ENCODE peak calls at places on chromosome 5, in nine cellular contexts. M is AG04450, J is cardiac fibroblast, D is cardiac muscle cell, H is DND-41, K is endothelial cell, W is NB4, F is AG04449, T is glutamatergic neuron. U is an unnamed sample.

GRCh38 chr5:153276151-153276550 is 214.3 kb upstream of the GRIA1 start:
- DNase-seq in H (peak; percentile 55), T (no peak), K (peak; percentile 72), J (peak; percentile 57), W (peak; percentile 47), D (peak; percentile 89), M (no peak), F (no peak), U (peak; percentile 70)

GRCh38 chr5:40221796-40222195 is 457.9 kb upstream of the PTGER4 start:
- DNase-seq in M (no peak), J (peak; percentile 96), D (no peak), W (no peak), T (no peak), H (no peak), K (no peak), F (peak; percentile 57), U (no peak)

GRCh38 chr5:20000416-20000815 is 12.4 kb upstream of the CDH18 start:
- DNase-seq in J (no peak), H (no peak), M (no peak), F (no peak), T (no peak), K (no peak), W (no peak), D (no peak), U (no peak)

GRCh38 chr5:15346738-15347137 is 153.2 kb upstream of the FBXL7 start:
- DNase-seq in K (no peak), W (no peak), F (no peak), H (no peak), J (no peak), T (no peak), D (no peak), M (no peak), U (no peak)

GRCh38 chr5:53425598-53426516 is 54.6 kb upstream of the FST start:
- DNase-seq in D (peak; percentile 64), F (no peak), T (peak; percentile 63), M (no peak), H (peak; percentile 50), W (peak; percentile 56), K (peak; percentile 63), J (no peak), U (peak; percentile 58)

GRCh38 chr5:181205402-181205734 is 372 bp upstream of the TRIM7 start:
- DNase-seq in H (no peak), J (no peak), W (no peak), K (no peak), F (no peak), M (no peak), T (no peak), D (peak; percentile 32), U (no peak)

GRCh38 chr5:163503106-163504090 is 2.0 kb upstream of the MAT2B start:
- DNase-seq in T (peak; percentile 39), J (peak; percentile 75), M (no peak), D (peak; percentile 79), W (peak; percentile 90), H (peak; percentile 66), F (no peak), K (peak; percentile 51), U (peak; percentile 62)

GRCh38 chr5:123474238-123474637 is 37.7 kb upstream of the CSNK1G3 start:
- DNase-seq in W (no peak), K (no peak), J (no peak), D (no peak), T (no peak), H (no peak), F (no peak), M (no peak), U (no peak)

GRCh38 chr5:180607861-180608571 is 16.7 kb upstream of the SCGB3A1 start:
- DNase-seq in M (no peak), H (no peak), T (no peak), K (no peak), D (peak; percentile 55), J (no peak), F (no peak), W (no peak), U (no peak)

GRCh38 chr5:34007116-34007674 is 655 bp downstream of the AMACR start:
- DNase-seq in K (no peak), W (peak; percentile 15), F (no peak), T (no peak), J (peak; percentile 23), M (no peak), D (peak; percentile 20), H (no peak), U (no peak)

GRCh38 chr5:146051678-146052077 is 53.7 kb downstream of the PLAC8L1 start:
- DNase-seq in K (no peak), M (peak; percentile 37), D (no peak), T (no peak), W (no peak), F (peak; percentile 53), J (peak; percentile 53), H (no peak), U (no peak)

GRCh38 chr5:117769877-117770276 is 1195.3 kb upstream of the SEMA6A start:
- DNase-seq in W (no peak), T (no peak), J (no peak), M (no peak), F (no peak), K (no peak), D (no peak), H (no peak), U (no peak)

GRCh38 chr5:78647838-78648358 is 674 bp downstream of the LHFPL2 start:
- DNase-seq in J (no peak), W (no peak), T (no peak), F (no peak), M (no peak), H (no peak), D (peak; percentile 66), K (peak; percentile 59), U (peak; percentile 51)

GRCh38 chr5:58207076-58207475 is 252.8 kb downstream of the PLK2 start:
- DNase-seq in F (no peak), T (no peak), H (no peak), W (no peak), M (no peak), D (no peak), J (no peak), K (no peak), U (no peak)

GRCh38 chr5:111656580-111656979 is 100.4 kb downstream of the NREP start:
- DNase-seq in J (no peak), K (no peak), D (no peak), F (no peak), T (no peak), W (no peak), H (no peak), M (no peak), U (no peak)
- TF ChIP-seq CTCF in J (no peak), K (no peak), D (no peak), F (no peak), T (no peak), W (no peak), H (no peak), M (no peak), U (no peak)

DNA sequence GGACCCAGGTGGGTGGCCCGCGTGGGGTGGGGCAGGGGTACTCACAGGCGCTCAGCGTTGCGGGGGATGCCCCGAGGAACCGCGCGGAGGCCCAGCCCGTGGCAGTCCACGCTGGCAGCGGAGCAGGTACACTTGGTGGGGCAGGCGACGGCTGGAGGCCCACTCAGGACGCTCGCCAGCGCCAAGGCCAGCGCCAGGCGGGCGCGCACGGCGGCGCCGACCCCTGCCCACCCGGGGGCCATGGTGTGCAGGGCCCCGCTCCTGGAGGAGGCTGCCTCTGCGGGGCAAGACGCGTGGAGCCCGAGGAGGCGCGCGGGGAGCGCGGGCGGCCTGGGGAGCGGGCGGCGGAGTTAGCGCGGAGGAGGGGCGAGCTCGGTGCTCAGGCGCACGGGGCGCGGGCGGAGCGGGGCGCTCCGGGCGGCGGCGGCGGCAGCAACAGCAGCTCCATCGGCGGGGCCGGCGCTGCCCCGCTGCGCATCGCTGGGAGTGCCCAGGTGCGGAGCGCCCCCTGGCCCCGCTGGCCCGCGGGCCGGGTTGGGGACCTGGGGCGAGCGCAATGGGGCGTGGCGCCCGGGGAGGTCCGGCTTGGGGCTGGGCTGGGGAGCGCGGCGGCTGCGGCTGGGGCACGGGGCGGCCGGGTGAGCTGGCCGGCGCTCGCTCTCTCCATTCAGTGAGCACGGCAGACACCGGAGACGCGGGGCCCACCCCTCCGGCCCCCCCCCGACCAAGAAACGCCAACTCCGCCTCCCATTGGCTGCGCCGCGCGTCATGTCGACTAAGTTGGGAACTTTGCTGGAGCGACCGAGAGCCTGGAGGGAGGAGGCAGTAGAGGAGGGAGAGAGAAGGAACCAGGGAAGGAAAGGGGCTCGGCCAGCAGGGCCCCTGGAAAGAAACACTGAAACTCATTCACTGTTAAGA is at the start of gene SLIT3:
- DNase-seq in F (peak; percentile 42), T (peak; percentile 54), K (peak; percentile 54), W (no peak), D (peak; percentile 93), H (no peak), J (peak; percentile 68), M (no peak), U (peak; percentile 30)
- TF ChIP-seq CTCF in F (no peak), T (no peak), K (no peak), W (no peak), D (no peak), H (no peak), J (no peak), M (no peak), U (peak; percentile 20)

GRCh38 chr5:165459232-165459631 is 1953.8 kb downstream of the MAT2B start:
- DNase-seq in T (no peak), W (no peak), F (no peak), M (no peak), H (no peak), J (no peak), K (no peak), D (no peak), U (no peak)

GRCh38 chr5:165460911-165461310 is 1955.5 kb downstream of the MAT2B start:
- DNase-seq in J (no peak), M (no peak), K (no peak), D (no peak), T (no peak), F (no peak), W (no peak), H (no peak), U (no peak)

DNA sequence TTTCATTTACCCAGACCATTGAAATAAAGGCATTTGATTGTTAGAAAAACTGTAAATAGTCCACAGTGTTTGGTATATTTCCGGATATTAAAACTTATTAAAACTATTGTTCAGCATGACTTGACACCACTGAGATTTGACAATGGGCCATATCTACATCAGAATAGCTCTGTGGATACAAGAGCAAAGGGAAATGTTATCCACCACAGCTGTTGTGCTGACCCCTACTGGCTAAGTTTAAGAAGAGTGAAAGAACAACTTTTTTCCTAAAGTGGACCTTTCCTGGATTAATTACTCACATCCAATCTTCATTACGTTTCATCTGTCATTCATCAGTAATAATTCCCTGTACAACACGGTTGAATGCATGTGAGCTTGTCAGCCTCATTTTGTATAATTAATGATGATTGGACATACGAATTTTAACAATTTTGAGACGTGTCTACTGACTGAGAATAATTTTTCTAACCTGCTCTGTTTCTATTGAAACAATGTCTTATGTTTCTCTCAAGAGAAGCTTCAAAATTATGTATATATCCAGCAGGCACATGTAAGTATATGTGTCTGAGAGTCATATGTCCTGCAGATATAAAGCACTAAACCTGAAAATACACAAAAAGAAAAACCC is 1952.5 kb downstream of the MAT2B start:
- DNase-seq in M (peak; percentile 13), J (peak; percentile 14), T (no peak), W (peak; percentile 74), K (peak; percentile 33), F (no peak), H (no peak), D (peak; percentile 62), U (no peak)
- TF ChIP-seq CTCF in M (peak; percentile 83), J (peak; percentile 19), T (peak; percentile 67), W (peak; percentile 46), K (peak; percentile 77), F (peak; percentile 19), H (peak; percentile 58), D (peak; percentile 61), U (peak; percentile 76)

DNA sequence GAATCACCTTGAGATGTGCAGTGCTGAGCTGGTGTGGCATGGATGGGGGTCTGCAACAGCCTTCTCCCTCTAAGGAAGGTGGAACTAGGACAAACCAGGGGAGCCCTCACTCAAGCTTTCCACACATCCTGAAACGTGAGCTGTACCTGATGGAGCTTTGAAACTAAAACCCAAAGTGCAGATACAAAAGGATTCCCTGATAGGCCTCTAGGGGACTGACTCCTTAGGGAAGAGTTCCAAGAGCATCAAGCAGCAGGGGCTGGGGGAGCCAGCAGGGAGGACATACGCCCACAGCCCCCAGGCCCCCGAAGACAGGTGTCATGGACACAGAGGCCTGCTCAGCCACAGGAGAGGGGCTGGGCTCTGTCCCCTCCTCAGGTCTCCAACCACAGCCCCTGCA is 17.7 kb downstream of the ARHGEF37 start:
- DNase-seq in J (no peak), M (no peak), K (no peak), D (no peak), W (no peak), T (no peak), H (no peak), F (no peak), U (no peak)
- TF ChIP-seq CTCF in J (no peak), M (no peak), K (no peak), D (no peak), W (no peak), T (no peak), H (no peak), F (no peak), U (no peak)